ENCODE peak calls at places on chromosome 1, in seven cellular contexts. One of them, this sample, is unnamed.

GRCh38 chr1:109786107-109786470 is 22.4 kb upstream of the EPS8L3 start:
- DNase-seq in NCI-H526: no peak
- DNase-seq in RWPE1: no peak
- DNase-seq in NCI-H1105: no peak
- DNase-seq in stimulated activated CD8-positive, alpha-beta memory T cell treated with anti-CD3 and anti-CD28 coated beads, Interleukin-2, amount 100 ng/mL, for 48 hours: no peak
- DNase-seq in transverse colon: peak
- DNase-seq in HCT116: no peak
- DNase-seq in this sample: no peak

GRCh38 chr1:204190212-204191211 is 5.8 kb downstream of the KISS1 start:
- DNase-seq in NCI-H1105: no peak
- DNase-seq in RWPE1: peak
- DNase-seq in stimulated activated CD8-positive, alpha-beta memory T cell treated with anti-CD3 and anti-CD28 coated beads, Interleukin-2, amount 100 ng/mL, for 48 hours: peak
- DNase-seq in NCI-H526: peak
- DNase-seq in HCT116: no peak
- DNase-seq in transverse colon: peak
- DNase-seq in this sample: no peak

GRCh38 chr1:156571959-156572662 is at the start of gene IQGAP3:
- DNase-seq in stimulated activated CD8-positive, alpha-beta memory T cell treated with anti-CD3 and anti-CD28 coated beads, Interleukin-2, amount 100 ng/mL, for 48 hours: peak
- DNase-seq in HCT116: peak
- DNase-seq in NCI-H1105: peak
- DNase-seq in transverse colon: peak
- DNase-seq in NCI-H526: peak
- DNase-seq in RWPE1: peak
- DNase-seq in this sample: peak

GRCh38 chr1:208176654-208177053 is 67.5 kb downstream of the PLXNA2 start:
- DNase-seq in stimulated activated CD8-positive, alpha-beta memory T cell treated with anti-CD3 and anti-CD28 coated beads, Interleukin-2, amount 100 ng/mL, for 48 hours: no peak
- DNase-seq in NCI-H1105: no peak
- DNase-seq in HCT116: no peak
- DNase-seq in transverse colon: no peak
- DNase-seq in RWPE1: no peak
- DNase-seq in NCI-H526: peak
- DNase-seq in this sample: no peak

GRCh38 chr1:50967416-50968020 is 2.5 kb upstream of the CDKN2C start:
- DNase-seq in RWPE1: no peak
- DNase-seq in HCT116: no peak
- DNase-seq in NCI-H526: peak
- DNase-seq in transverse colon: no peak
- DNase-seq in stimulated activated CD8-positive, alpha-beta memory T cell treated with anti-CD3 and anti-CD28 coated beads, Interleukin-2, amount 100 ng/mL, for 48 hours: no peak
- DNase-seq in NCI-H1105: no peak
- DNase-seq in this sample: no peak

GRCh38 chr1:109488696-109489095 is 5.0 kb downstream of the ATXN7L2 start:
- DNase-seq in stimulated activated CD8-positive, alpha-beta memory T cell treated with anti-CD3 and anti-CD28 coated beads, Interleukin-2, amount 100 ng/mL, for 48 hours: no peak
- DNase-seq in RWPE1: no peak
- DNase-seq in transverse colon: no peak
- DNase-seq in NCI-H526: no peak
- DNase-seq in HCT116: no peak
- DNase-seq in NCI-H1105: no peak
- DNase-seq in this sample: no peak

GRCh38 chr1:206713070-206713469 is 28.4 kb downstream of the MAPKAPK2 start:
- DNase-seq in HCT116: no peak
- DNase-seq in NCI-H1105: no peak
- DNase-seq in RWPE1: no peak
- DNase-seq in NCI-H526: no peak
- DNase-seq in transverse colon: no peak
- DNase-seq in stimulated activated CD8-positive, alpha-beta memory T cell treated with anti-CD3 and anti-CD28 coated beads, Interleukin-2, amount 100 ng/mL, for 48 hours: no peak
- DNase-seq in this sample: no peak

GRCh38 chr1:111372336-111372965 is 55.1 kb downstream of the OVGP1 start:
- DNase-seq in HCT116: no peak
- DNase-seq in NCI-H1105: no peak
- DNase-seq in stimulated activated CD8-positive, alpha-beta memory T cell treated with anti-CD3 and anti-CD28 coated beads, Interleukin-2, amount 100 ng/mL, for 48 hours: no peak
- DNase-seq in NCI-H526: no peak
- DNase-seq in transverse colon: no peak
- DNase-seq in RWPE1: no peak
- DNase-seq in this sample: no peak

GRCh38 chr1:233710031-233710430 is 96.1 kb downstream of the KCNK1 start:
- DNase-seq in NCI-H1105: no peak
- DNase-seq in RWPE1: no peak
- DNase-seq in stimulated activated CD8-positive, alpha-beta memory T cell treated with anti-CD3 and anti-CD28 coated beads, Interleukin-2, amount 100 ng/mL, for 48 hours: no peak
- DNase-seq in NCI-H526: no peak
- DNase-seq in transverse colon: no peak
- DNase-seq in HCT116: no peak
- DNase-seq in this sample: no peak

GRCh38 chr1:43350976-43351375 is 7.8 kb upstream of the CDC20 start:
- DNase-seq in NCI-H1105: no peak
- DNase-seq in NCI-H526: no peak
- DNase-seq in RWPE1: no peak
- DNase-seq in transverse colon: no peak
- DNase-seq in HCT116: no peak
- DNase-seq in stimulated activated CD8-positive, alpha-beta memory T cell treated with anti-CD3 and anti-CD28 coated beads, Interleukin-2, amount 100 ng/mL, for 48 hours: no peak
- DNase-seq in this sample: no peak

This sample was measured in GM12891.